ENCODE peak calls at places on chromosomes 13 and 19, in six cellular contexts. J is left lung; N is CD8-positive, alpha-beta T cell; C is BE2C; A is gastrocnemius medialis; D is K562. S is an unnamed sample.

GRCh38 chr19:42276821-42277220 is 7.8 kb downstream of the CIC start:
- DNase-seq in D (no peak), J (no peak), A (no peak), N (no peak), C (no peak), S (no peak)

GRCh38 chr19:10968527-10969081 is 7.8 kb downstream of the SMARCA4 start:
- DNase-seq in N (no peak), C (no peak), A (no peak), D (no peak), J (no peak), S (no peak)

GRCh38 chr13:106048386-106048785 is 487.1 kb downstream of the EFNB2 start:
- DNase-seq in J (no peak), D (no peak), A (no peak), N (no peak), C (no peak), S (no peak)

GRCh38 chr19:51450730-51451307 is 7.4 kb downstream of the SIGLEC8 start:
- DNase-seq in D (no peak), N (no peak), A (no peak), C (no peak), J (no peak), S (no peak)

GRCh38 chr13:103810026-103810425 is 743.8 kb upstream of the SLC10A2 start:
- DNase-seq in J (no peak), D (no peak), A (no peak), C (no peak), N (no peak), S (no peak)

GRCh38 chr13:21240586-21240985 is 64.1 kb downstream of the MRPL57 start:
- DNase-seq in J (no peak), D (no peak), N (no peak), C (no peak), A (no peak), S (no peak)

GRCh38 chr13:110182003-110182402 is 125.0 kb downstream of the COL4A1 start:
- DNase-seq in A (no peak), N (no peak), J (no peak), C (no peak), D (no peak), S (no peak)

GRCh38 chr19:18609717-18610051 is 3.0 kb upstream of the TMEM59L start:
- DNase-seq in A (no peak), C (no peak), D (no peak), J (no peak), N (no peak), S (no peak)

GRCh38 chr13:19782049-19782726 is 557 bp downstream of the PSPC1 start:
- DNase-seq in C (peak; percentile 41), J (peak; percentile 93), N (peak; percentile 42), D (peak; percentile 9), A (peak; percentile 47), S (peak; percentile 42)

GRCh38 chr19:19752760-19753403 is 20.0 kb upstream of the ZNF14 start:
- DNase-seq in D (no peak), J (peak; percentile 49), N (no peak), A (no peak), C (no peak), S (no peak)

GRCh38 chr19:40607311-40607871 is 6.2 kb downstream of the LTBP4 start:
- DNase-seq in A (no peak), D (no peak), N (no peak), J (peak; percentile 65), C (no peak), S (no peak)

GRCh38 chr19:57903298-57904174 is 12.9 kb downstream of the ZNF417 start:
- DNase-seq in N (no peak), D (peak; percentile 13), A (no peak), J (no peak), C (no peak), S (no peak)

DNA sequence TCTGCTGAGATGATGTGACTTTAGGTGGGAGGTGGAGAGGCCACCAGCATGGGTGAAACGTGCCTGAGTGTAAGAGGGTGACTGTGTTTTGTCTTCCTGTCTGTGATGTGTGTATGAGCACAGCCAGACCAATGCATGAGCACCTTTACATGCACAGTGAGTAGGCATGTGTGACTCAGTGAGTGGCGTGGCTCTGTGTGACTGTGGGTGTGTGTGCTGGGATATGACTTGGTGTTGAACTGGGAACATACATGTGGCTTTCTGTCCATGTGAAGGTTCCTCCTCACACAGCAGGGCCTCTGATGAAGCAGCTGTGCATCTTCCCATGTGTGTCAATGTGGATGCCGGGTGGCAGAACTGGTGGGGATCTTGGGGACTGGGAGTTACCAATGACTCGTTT is 19.9 kb upstream of the LGALS13 start:
- DNase-seq in N (no peak), A (no peak), D (no peak), C (no peak), J (no peak), S (no peak)
- H3K27me3 ChIP-seq in N (peaks cover 4% of the 10 kb centered on the region), A (no peaks in the 10 kb centered on the region), D (no peaks in the 10 kb centered on the region), C (peaks cover 10% of the 10 kb centered on the region), J (no peaks in the 10 kb centered on the region), S (peaks cover 8% of the 10 kb centered on the region)

GRCh38 chr13:27869436-27870090 is 50.2 kb upstream of the PDX1 start:
- DNase-seq in C (no peak), J (no peak), D (no peak), A (no peak), N (no peak), S (no peak)
- TF ChIP-seq CTCF in C (no peak), J (peak; percentile 5), D (no peak), A (no peak), N (peak; percentile 4), S (peak; percentile 22)

DNA sequence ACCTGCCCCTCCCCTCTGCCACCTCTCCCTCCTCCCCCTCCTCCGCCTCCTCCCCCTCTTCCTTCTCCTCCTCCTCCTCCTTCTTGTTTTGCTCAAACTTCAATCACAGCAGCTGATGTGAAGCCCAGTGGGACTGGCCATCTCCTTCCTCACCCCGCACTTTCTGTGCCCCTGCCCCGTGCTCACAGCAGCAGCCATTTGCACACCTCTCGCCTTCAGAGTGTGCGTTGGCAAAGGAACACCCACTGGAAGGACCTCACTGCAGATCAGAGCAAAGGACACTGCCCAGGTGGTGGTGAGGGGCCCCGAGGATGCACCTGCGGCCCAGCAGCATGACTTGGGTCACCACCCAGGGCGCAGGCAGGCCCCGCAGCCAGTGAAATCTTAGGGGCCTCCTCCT is 98.8 kb downstream of the SOX1 start:
- DNase-seq in A (no peak), D (no peak), J (no peak), N (no peak), C (no peak), S (no peak)
- H3K27me3 ChIP-seq in A (no peaks in the 10 kb centered on the region), D (no peaks in the 10 kb centered on the region), J (no peaks in the 10 kb centered on the region), N (no peaks in the 10 kb centered on the region), C (peaks cover 36% of the 10 kb centered on the region), S (peaks cover 10% of the 10 kb centered on the region)

GRCh38 chr19:14139944-14140343 is 3.6 kb upstream of the ASF1B start:
- DNase-seq in D (no peak), J (peak; percentile 60), N (no peak), C (no peak), A (peak; percentile 91), S (no peak)

GRCh38 chr19:14138576-14139265 is 2.3 kb upstream of the ASF1B start:
- DNase-seq in C (no peak), J (no peak), A (peak; percentile 30), D (no peak), N (no peak), S (no peak)

GRCh38 chr19:14135355-14135754 is 1.0 kb downstream of the ASF1B start:
- DNase-seq in D (no peak), N (no peak), C (no peak), J (peak; percentile 17), A (no peak), S (no peak)

GRCh38 chr19:14135985-14136508 is 342 bp downstream of the ASF1B start:
- DNase-seq in A (no peak), N (no peak), C (no peak), D (no peak), J (no peak), S (no peak)

DNA sequence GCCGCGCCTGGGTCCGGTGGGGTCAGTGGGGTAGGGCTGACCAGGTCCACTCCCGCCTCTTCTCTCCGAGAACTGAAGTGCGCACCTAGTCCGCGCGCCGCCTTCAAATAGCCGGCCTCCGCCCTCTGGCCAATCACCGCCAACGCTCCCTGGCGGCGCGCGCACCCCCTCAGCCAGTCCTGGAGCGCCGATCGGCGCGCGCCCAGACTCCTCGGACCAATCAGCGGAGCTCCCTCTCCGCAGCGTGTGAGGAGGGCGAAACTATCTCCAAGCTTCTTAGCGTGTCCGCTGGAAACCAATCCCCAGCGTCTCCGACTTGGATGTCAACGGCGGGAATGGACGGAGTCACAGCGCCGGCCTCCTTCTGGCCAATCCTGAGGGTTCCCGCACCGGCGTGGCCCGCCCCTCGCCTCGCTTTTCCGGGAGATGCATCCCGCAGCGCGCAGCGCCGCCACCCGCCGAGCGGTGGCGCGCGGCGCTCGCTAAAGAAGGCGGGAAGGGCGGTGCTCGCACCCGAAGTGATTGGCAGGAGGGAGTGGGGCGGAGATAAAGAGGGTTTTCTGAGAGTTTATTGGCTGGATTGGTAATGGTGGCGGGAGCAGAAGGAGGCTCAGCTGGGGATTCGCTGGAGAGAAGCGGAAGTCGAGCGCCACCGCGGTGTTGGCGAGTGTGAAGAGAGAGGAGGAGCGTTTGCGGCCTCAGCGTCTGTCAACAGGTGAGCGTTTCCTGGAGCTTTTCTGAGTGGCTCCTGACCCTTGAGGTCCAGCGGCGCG is at the start of gene ASF1B:
- DNase-seq in D (peak; percentile 96), N (peak; percentile 93), J (peak; percentile 98), C (peak; percentile 99), A (peak; percentile 100), S (peak; percentile 91)
- TF ChIP-seq CTCF in D (peak; percentile 98), N (peak; percentile 68), J (peak; percentile 93), C (peak; percentile 81), A (peak; percentile 92), S (peak; percentile 99)

DNA sequence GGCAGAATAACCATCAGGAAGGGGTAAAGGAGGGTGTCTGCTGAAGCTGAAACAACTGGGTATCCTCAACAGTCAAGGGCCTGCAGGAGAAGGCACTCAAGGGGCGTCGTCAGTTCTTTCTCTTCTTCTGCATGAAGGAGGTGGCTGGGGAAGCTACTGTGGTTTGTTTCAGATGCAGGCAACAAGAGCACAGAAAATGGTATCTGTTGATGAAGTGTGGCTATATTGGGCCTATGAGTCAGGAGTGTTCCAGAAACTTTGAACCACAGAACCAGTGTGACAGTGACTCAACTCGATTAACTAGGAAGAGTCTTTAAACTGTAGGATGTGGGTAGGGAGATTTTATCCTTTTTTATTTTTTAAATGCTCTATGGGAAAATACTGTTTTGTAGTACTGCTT is 686.3 kb downstream of the FGF9 start:
- DNase-seq in J (no peak), D (no peak), N (no peak), C (no peak), A (no peak), S (no peak)
- H3K27me3 ChIP-seq in J (no peaks in the 10 kb centered on the region), D (no peaks in the 10 kb centered on the region), N (no peaks in the 10 kb centered on the region), C (no peaks in the 10 kb centered on the region), A (no peaks in the 10 kb centered on the region), S (no peaks in the 10 kb centered on the region)

GRCh38 chr13:23180711-23181110 is at the start of gene SGCG:
- DNase-seq in N (no peak), A (peak; percentile 77), C (no peak), J (no peak), D (no peak), S (no peak)

GRCh38 chr13:23175920-23176319 is 4.9 kb upstream of the SGCG start:
- DNase-seq in D (no peak), N (no peak), J (no peak), C (no peak), A (no peak), S (no peak)
- TF ChIP-seq CTCF in D (peak; percentile 20), N (no peak), J (peak; percentile 18), C (no peak), A (no peak), S (no peak)